ENCODE peak calls at places on chromosomes 13 and 19, in ten cellular contexts. C is fibroblast of pulmonary artery, N is neural crest cell, K is PC-3, A is GM06990, Y is transverse colon, D is A549, V is AG09319, R is dorsolateral prefrontal cortex, P is epithelial cell of esophagus. G is an unnamed sample.

GRCh38 chr19:948842-949496 is 23.1 kb downstream of the ARID3A start:
- DNase-seq in C (no peak), N (no peak), K (no peak), A (peak), Y (no peak), D (no peak), V (no peak), R (no peak), P (no peak), G (no peak)

GRCh38 chr13:20553309-20553708 is 13.6 kb upstream of the IFT88 start:
- DNase-seq in C (no peak), N (peak), K (no peak), A (no peak), Y (no peak), D (no peak), V (no peak), R (peak), P (no peak), G (no peak)

GRCh38 chr19:10544242-10544752 is 593 bp downstream of the ATG4D start:
- DNase-seq in C (no peak), N (no peak), K (no peak), A (no peak), Y (peak), D (no peak), V (no peak), R (no peak), P (no peak), G (no peak)

GRCh38 chr19:7230826-7231225 is 63.4 kb downstream of the INSR start:
- DNase-seq in C (no peak), N (no peak), K (no peak), A (no peak), Y (no peak), D (no peak), V (no peak), R (peak), P (no peak), G (no peak)

GRCh38 chr13:34733720-34734119 is 208.3 kb upstream of the NBEA start:
- DNase-seq in C (peak), N (no peak), K (no peak), A (no peak), Y (no peak), D (no peak), V (no peak), R (no peak), P (peak), G (peak)

GRCh38 chr19:43532571-43532961 is 422 bp upstream of the ZNF575 start:
- DNase-seq in C (no peak), N (peak), K (no peak), A (no peak), Y (peak), D (peak), V (no peak), R (peak), P (no peak), G (no peak)

GRCh38 chr19:13974073-13974472 is 21.8 kb downstream of the DCAF15 start:
- DNase-seq in C (peak), N (no peak), K (peak), A (no peak), Y (no peak), D (no peak), V (no peak), R (no peak), P (peak), G (no peak)

GRCh38 chr19:40413291-40413994 is at the start of gene PRX:
- DNase-seq in C (no peak), N (no peak), K (no peak), A (no peak), Y (no peak), D (no peak), V (no peak), R (no peak), P (no peak), G (no peak)

GRCh38 chr19:50003810-50004419 is 21.3 kb downstream of the VRK3 start:
- DNase-seq in C (peak), N (no peak), K (peak), A (peak), Y (peak), D (peak), V (peak), R (peak), P (peak), G (peak)

GRCh38 chr19:35718345-35719041 is 690 bp downstream of the KMT2B start:
- DNase-seq in C (peak), N (peak), K (peak), A (peak), Y (peak), D (peak), V (no peak), R (peak), P (peak), G (peak)

GRCh38 chr19:2271516-2272103 is 10.4 kb downstream of the PEAK3 start:
- DNase-seq in C (peak), N (no peak), K (peak), A (no peak), Y (peak), D (no peak), V (no peak), R (no peak), P (peak), G (peak)

GRCh38 chr19:54448774-54449700 is at the start of gene LENG8:
- DNase-seq in C (peak), N (peak), K (peak), A (peak), Y (peak), D (peak), V (peak), R (peak), P (peak), G (peak)

GRCh38 chr19:54449701-54450069 is 686 bp downstream of the LENG8 start:
- DNase-seq in C (peak), N (no peak), K (no peak), A (no peak), Y (no peak), D (no peak), V (no peak), R (no peak), P (peak), G (no peak)

GRCh38 chr19:54451331-54451871 is 2.4 kb downstream of the LENG8 start:
- DNase-seq in C (no peak), N (no peak), K (peak), A (no peak), Y (no peak), D (no peak), V (no peak), R (no peak), P (peak), G (no peak)

GRCh38 chr19:54444737-54445136 is 4.3 kb upstream of the LENG8 start:
- DNase-seq in C (no peak), N (no peak), K (no peak), A (no peak), Y (peak), D (no peak), V (no peak), R (no peak), P (no peak), G (no peak)

GRCh38 chr19:54448037-54448773 is 794 bp upstream of the LENG8 start:
- DNase-seq in C (peak), N (peak), K (peak), A (peak), Y (peak), D (peak), V (no peak), R (peak), P (peak), G (peak)
- TF ChIP-seq CTCF in C (no peak), N (no peak), K (no peak), A (no peak), Y (no peak), D (no peak), V (no peak), R (no peak), P (peak), G (no peak)

DNA sequence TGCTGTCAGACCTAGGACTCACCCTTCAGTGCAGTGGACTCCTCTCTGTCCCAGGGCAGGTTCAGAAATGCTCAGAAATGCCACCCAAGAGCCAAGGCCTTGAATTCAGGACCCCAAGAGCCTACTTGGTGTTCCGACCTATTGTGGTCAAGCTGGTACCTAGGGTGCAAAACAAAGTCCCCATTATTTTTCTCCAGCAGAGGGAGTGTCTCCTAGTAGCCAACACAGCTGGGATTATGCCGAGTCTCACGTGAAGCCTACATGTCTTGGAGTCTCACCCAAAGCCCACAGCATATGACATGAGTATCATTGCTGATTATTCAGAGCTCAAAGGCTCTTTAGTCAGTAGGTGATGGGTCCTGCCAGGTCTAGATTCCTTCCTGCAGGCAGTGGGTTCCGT is 671.1 kb upstream of the SPRY2 start:
- DNase-seq in C (no peak), N (no peak), K (no peak), A (no peak), Y (no peak), D (no peak), V (no peak), R (no peak), P (no peak), G (no peak)
- TF ChIP-seq CTCF in C (no peak), N (no peak), K (no peak), A (no peak), Y (no peak), D (no peak), V (no peak), R (no peak), P (peak), G (no peak)

GRCh38 chr13:38419312-38419873 is 69.7 kb downstream of the UFM1 start:
- DNase-seq in C (no peak), N (no peak), K (no peak), A (peak), Y (no peak), D (no peak), V (no peak), R (no peak), P (no peak), G (no peak)

GRCh38 chr13:38417241-38417640 is 67.6 kb downstream of the UFM1 start:
- DNase-seq in C (no peak), N (no peak), K (peak), A (no peak), Y (no peak), D (no peak), V (no peak), R (no peak), P (peak), G (no peak)

GRCh38 chr13:38415233-38415632 is 65.6 kb downstream of the UFM1 start:
- DNase-seq in C (no peak), N (no peak), K (no peak), A (peak), Y (peak), D (no peak), V (no peak), R (no peak), P (peak), G (no peak)

GRCh38 chr13:38418286-38418685 is 68.6 kb downstream of the UFM1 start:
- DNase-seq in C (peak), N (no peak), K (no peak), A (no peak), Y (no peak), D (no peak), V (no peak), R (no peak), P (peak), G (no peak)

GRCh38 chr13:38417727-38418126 is 68.1 kb downstream of the UFM1 start:
- DNase-seq in C (peak), N (no peak), K (peak), A (no peak), Y (no peak), D (no peak), V (no peak), R (no peak), P (peak), G (no peak)
- TF ChIP-seq CTCF in C (peak), N (peak), K (peak), A (peak), Y (no peak), D (no peak), V (peak), R (no peak), P (peak), G (peak)

DNA sequence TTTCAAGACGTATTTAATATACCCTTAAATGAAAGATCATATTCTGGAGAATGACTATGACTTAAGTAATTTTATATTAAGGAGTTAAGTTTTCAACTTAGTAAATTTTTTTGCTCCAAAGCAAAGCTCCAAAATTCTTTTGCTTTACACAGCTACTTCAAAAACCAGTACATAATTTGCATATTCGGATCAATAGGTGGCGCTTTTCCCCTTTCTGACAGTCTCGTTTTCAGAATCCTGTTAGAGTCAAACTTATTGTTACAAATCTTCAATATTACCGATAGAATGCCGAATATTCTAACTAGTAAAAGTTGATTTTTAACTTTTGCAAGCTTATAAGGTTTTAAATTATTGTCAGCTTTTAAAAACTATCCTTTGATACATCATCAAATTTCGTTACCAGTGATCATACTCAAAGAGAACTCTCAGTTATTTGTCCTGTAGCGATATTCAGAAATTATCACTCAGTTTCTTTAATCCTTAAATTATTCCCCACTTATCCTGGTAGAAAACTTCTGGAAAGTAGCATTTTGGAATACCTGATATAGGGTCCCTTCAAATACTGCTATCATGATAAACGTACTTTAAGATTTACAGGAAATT is 852.7 kb upstream of the KLHL1 start:
- DNase-seq in C (peak), N (peak), K (peak), A (no peak), Y (no peak), D (no peak), V (no peak), R (no peak), P (peak), G (peak)
- TF ChIP-seq CTCF in C (peak), N (peak), K (peak), A (peak), Y (peak), D (peak), V (peak), R (peak), P (peak), G (peak)

DNA sequence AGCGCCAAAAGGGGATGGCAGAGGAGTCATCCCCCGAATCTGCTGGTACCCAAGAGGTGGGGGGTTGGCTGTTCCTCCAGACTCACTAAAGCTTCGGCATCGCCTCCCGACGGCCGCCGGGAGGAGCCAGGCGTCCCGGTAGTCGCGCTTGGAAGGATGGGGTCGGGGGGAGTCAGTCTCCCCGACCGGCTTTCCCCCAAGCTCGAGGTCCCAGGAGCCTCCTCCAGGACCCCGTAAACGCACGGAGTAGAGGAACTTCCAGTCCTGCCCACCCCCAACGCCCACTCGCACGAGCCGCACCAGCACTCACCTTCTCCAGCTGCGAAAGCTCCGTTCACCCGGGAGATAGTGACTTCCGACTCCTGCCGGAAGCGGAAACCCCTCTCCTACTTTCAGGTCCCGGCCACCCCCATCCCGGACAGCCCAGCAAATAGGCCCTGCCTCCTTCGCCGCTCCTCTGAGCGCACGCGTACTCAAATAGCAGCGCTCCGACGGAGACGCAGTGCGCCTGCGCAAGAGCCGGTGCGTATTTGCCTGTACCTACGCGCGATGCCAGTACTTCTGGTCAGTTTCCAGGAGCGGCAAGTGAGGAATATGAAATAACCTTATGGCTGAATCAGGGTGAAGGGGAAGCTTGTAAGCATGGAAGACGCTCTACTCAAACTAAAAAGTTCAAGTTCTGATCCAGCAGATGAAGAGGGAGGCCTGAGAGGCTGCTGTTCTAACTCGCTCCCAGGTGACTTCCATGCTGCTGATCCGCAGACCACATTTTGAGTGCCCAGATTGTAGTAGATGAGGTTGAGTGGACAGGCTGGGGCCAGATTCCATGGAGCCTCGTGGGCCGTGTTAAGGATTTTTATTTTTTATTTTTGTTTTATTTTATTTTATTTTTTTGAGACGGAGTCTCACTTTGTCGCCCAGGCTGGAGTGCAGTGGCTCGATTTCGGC is at the start of gene ELOF1:
- DNase-seq in C (peak), N (peak), K (peak), A (peak), Y (peak), D (peak), V (peak), R (peak), P (peak), G (peak)
- TF ChIP-seq CTCF in C (peak), N (no peak), K (peak), A (peak), Y (peak), D (no peak), V (peak), R (peak), P (peak), G (peak)

DNA sequence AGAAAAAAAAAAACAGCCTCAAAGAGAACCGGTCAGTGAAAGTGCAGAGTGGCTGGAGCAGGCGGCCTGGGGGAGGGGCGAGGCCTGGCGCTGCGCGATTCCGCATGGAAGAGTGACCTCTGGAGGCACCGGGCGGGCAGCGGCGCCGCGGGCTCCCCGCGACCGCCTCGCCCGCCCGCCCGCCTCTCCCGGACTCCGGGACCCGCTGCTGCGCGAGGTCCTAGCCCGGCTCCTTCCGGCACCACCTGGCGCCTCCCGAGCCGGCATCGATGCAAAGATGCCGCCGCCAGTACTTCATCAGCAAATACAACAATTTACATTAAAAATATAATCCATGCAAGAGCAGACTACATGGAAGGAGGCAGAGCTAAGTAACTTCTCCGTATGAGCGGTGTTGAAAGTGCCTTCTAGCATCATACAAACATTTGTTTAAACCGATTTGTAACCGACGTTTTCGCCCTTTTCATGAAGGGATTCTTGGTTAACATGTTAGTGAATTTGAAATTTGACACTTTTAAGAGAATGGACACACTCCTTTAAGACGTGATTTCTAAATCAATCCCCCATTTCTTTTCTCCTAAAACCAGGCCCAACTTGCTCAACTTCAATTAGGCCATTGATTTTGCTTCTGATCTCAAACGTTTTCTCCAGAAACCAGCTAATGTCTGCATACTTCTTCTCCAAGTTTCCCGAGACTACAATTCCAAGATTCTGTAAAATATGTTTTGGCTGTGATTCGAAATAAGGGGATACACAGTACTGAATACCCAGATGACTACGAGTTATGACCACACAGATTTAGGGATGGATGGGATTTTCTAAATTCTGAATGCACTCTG is 2.1 kb downstream of the EFNB2 start:
- DNase-seq in C (peak), N (peak), K (peak), A (peak), Y (peak), D (peak), V (peak), R (peak), P (peak), G (peak)
- TF ChIP-seq CTCF in C (peak), N (peak), K (peak), A (peak), Y (peak), D (peak), V (peak), R (peak), P (peak), G (peak)

GRCh38 chr19:18488403-18488723 is 33.5 kb downstream of the ELL start:
- DNase-seq in C (no peak), N (no peak), K (peak), A (no peak), Y (no peak), D (peak), V (no peak), R (no peak), P (no peak), G (no peak)
- TF ChIP-seq CTCF in C (peak), N (no peak), K (peak), A (no peak), Y (peak), D (no peak), V (peak), R (no peak), P (peak), G (peak)

DNA sequence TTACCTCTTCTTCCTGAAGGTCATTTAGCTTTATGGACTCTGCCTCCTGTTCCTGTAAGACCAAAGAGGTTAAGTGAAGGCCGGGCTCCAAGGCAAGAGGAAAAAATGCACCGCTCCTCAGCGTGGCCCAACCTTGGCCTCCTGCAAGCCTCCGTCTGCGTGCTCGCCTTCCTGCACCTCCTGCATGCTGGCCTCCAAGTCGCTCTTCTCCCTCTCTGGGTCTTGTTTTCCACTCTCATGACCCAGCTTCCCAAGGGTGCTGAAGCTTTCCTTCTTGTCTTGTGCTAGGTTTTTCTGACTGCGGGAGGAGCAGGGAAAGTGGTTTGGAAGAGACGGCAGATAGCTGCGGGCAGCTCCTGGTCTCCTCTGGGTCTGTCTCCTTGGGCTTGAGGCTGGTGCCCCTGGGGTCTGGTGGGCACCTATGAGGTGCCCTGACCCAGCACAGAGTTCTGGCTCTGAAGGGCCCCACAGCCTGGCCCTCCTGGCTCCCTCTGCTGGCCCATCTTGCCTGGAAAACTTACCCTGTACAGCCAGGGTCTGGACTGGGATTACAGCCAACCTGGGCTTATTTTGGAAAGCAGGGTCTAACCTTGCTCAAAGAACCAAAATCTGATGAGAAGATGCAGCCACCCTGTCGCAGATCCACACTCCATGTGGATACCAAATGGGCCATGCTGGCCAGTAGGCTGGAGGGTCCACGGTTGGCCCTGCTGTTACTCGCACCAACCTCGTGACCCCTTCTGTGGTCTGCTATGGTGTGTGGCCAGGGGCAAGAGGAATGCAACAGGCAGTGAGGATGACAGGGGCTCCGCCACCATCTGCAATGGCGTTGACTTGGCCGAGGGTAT is 5.2 kb downstream of the C13orf46 start:
- DNase-seq in C (no peak), N (no peak), K (no peak), A (no peak), Y (no peak), D (no peak), V (no peak), R (no peak), P (no peak), G (no peak)
- TF ChIP-seq CTCF in C (no peak), N (no peak), K (no peak), A (no peak), Y (no peak), D (no peak), V (no peak), R (no peak), P (peak), G (no peak)

GRCh38 chr19:4472174-4472974 is at the start of gene HDGFL2:
- DNase-seq in C (no peak), N (no peak), K (no peak), A (no peak), Y (no peak), D (no peak), V (no peak), R (no peak), P (no peak), G (no peak)
- TF ChIP-seq CTCF in C (no peak), N (no peak), K (no peak), A (no peak), Y (no peak), D (no peak), V (no peak), R (no peak), P (no peak), G (no peak)

G was measured in cardiac fibroblast.